ENCODE peak calls at places on chromosomes 4 and X, in five cellular contexts. H is CD4-positive, alpha-beta T cell; N is NCI-H774; L is mesenteric fat pad; K is lung. I is an unnamed sample.

GRCh38 chr4:187128971-187129370 is 405.3 kb upstream of the FAT1 start:
- DNase-seq in H (no peak), N (no peak), L (no peak), K (no peak), I (no peak)

GRCh38 chr4:48038666-48039065 is 22.1 kb downstream of the NIPAL1 start:
- DNase-seq in H (no peak), N (no peak), L (no peak), K (no peak), I (no peak)

GRCh38 chr4:159146007-159146330 is 43.1 kb downstream of the RAPGEF2 start:
- DNase-seq in H (no peak), N (no peak), L (no peak), K (no peak), I (no peak)

GRCh38 chrX:7316887-7317286 is 168.9 kb upstream of the PUDP start:
- DNase-seq in H (no peak), N (no peak), L (no peak), K (no peak), I (no peak)

GRCh38 chr4:186248643-186249042 is 17.3 kb upstream of the F11 start:
- DNase-seq in H (no peak), N (no peak), L (no peak), K (no peak), I (no peak)

GRCh38 chrX:111165902-111166301 is 69.9 kb downstream of the PAK3 start:
- DNase-seq in H (no peak), N (no peak), L (no peak), K (no peak), I (peak)

GRCh38 chr4:18397681-18398080 is 376.1 kb upstream of the LCORL start:
- DNase-seq in H (no peak), N (no peak), L (no peak), K (no peak), I (no peak)

GRCh38 chrX:22748093-22748999 is 251.4 kb upstream of the DDX53 start:
- DNase-seq in H (peak), N (peak), L (no peak), K (peak), I (peak)

GRCh38 chr4:53592128-53592527 is 842 bp upstream of the LNX1 start:
- DNase-seq in H (no peak), N (peak), L (no peak), K (no peak), I (no peak)

I was measured in left lobe of liver.